ENCODE peak calls at places on chromosomes 11 and 22, in five cellular contexts. B, A, K, E and T are unnamed samples.

GRCh38 chr22:19799322-19800190 is 39.0 kb downstream of the TBX1 start:
- DNase-seq in B (no peak), A (no peak), K (peak; percentile 30), E (no peak), T (peak; percentile 25)

GRCh38 chr11:109041876-109042275 is 377.0 kb downstream of the DDX10 start:
- DNase-seq in B (no peak), A (no peak), K (no peak), E (no peak), T (no peak)

GRCh38 chr11:63015521-63016215 is at the start of gene SLC22A8:
- DNase-seq in B (no peak), A (no peak), K (no peak), E (no peak), T (no peak)

GRCh38 chr11:20024172-20024935 is 135.9 kb downstream of the DBX1 start:
- DNase-seq in B (no peak), A (no peak), K (no peak), E (no peak), T (no peak)

GRCh38 chr11:1542267-1542666 is 29.8 kb downstream of the DUSP8 start:
- DNase-seq in B (no peak), A (no peak), K (peak; percentile 7), E (no peak), T (no peak)

GRCh38 chr11:35323076-35323868 is 96.1 kb downstream of the SLC1A2 start:
- DNase-seq in B (no peak), A (no peak), K (no peak), E (no peak), T (no peak)

GRCh38 chr11:126748097-126748756 is 252.3 kb downstream of the KIRREL3 start:
- DNase-seq in B (no peak), A (peak; percentile 12), K (no peak), E (no peak), T (no peak)

GRCh38 chr22:27719535-27720227 is 81.9 kb downstream of the MN1 start:
- DNase-seq in B (no peak), A (no peak), K (no peak), E (no peak), T (no peak)

GRCh38 chr11:131824766-131825165 is 454.4 kb downstream of the NTM start:
- DNase-seq in B (no peak), A (no peak), K (no peak), E (no peak), T (no peak)

GRCh38 chr22:46849951-46850350 is 87.5 kb downstream of the TBC1D22A start:
- DNase-seq in B (no peak), A (no peak), K (no peak), E (no peak), T (no peak)

GRCh38 chr11:117456027-117456720 is 128.5 kb downstream of the CEP164 start:
- DNase-seq in B (no peak), A (no peak), K (no peak), E (no peak), T (no peak)

GRCh38 chr11:71330996-71331395 is 78.6 kb upstream of the SHANK2 start:
- DNase-seq in B (no peak), A (no peak), K (no peak), E (no peak), T (no peak)

GRCh38 chr11:128714121-128714520 is 20.2 kb downstream of the FLI1 start:
- DNase-seq in B (no peak), A (no peak), K (no peak), E (no peak), T (no peak)

GRCh38 chr22:20520093-20520511 is 12.7 kb downstream of the MED15 start:
- DNase-seq in B (no peak), A (no peak), K (no peak), E (no peak), T (no peak)

GRCh38 chr11:62554377-62554776 is 7.8 kb upstream of the AHNAK start:
- DNase-seq in B (no peak), A (no peak), K (no peak), E (no peak), T (no peak)

GRCh38 chr11:118917488-118918127 is 8.1 kb downstream of the BCL9L start:
- DNase-seq in B (peak; percentile 44), A (peak; percentile 71), K (no peak), E (no peak), T (no peak)

GRCh38 chr11:49995559-49995958 is 13.2 kb upstream of the OR4C12 start:
- DNase-seq in B (peak; percentile 71), A (peak; percentile 15), K (no peak), E (no peak), T (no peak)

GRCh38 chr11:8959546-8960166 is 4.6 kb downstream of the TMEM9B start:
- DNase-seq in B (peak; percentile 24), A (peak; percentile 31), K (no peak), E (peak; percentile 10), T (no peak)

GRCh38 chr22:45893516-45893915 is 83.4 kb downstream of the WNT7B start:
- DNase-seq in B (no peak), A (no peak), K (no peak), E (no peak), T (no peak)

GRCh38 chr11:60902625-60903024 is 3.8 kb downstream of the PRPF19 start:
- DNase-seq in B (no peak), A (no peak), K (no peak), E (no peak), T (no peak)

GRCh38 chr11:61630104-61630503 is 49.2 kb upstream of the SYT7 start:
- DNase-seq in B (no peak), A (no peak), K (no peak), E (no peak), T (no peak)

GRCh38 chr11:126917531-126918204 is 82.9 kb downstream of the KIRREL3 start:
- DNase-seq in B (no peak), A (no peak), K (no peak), E (no peak), T (no peak)

GRCh38 chr11:124441519-124441918 is 4.0 kb downstream of the OR8B8 start:
- DNase-seq in B (no peak), A (no peak), K (no peak), E (no peak), T (no peak)

GRCh38 chr22:40853330-40853729 is 3.1 kb downstream of the ST13 start:
- DNase-seq in B (no peak), A (no peak), K (no peak), E (no peak), T (no peak)
- H3K4me3 ChIP-seq in B (no peak overlapping the region), A (no peak overlapping the region), K (no peak overlapping the region), E (no peak overlapping the region), T (no peak overlapping the region)

GRCh38 chr11:11076276-11076675 is 218.4 kb upstream of the ZBED5 start:
- DNase-seq in B (no peak), A (no peak), K (no peak), E (no peak), T (no peak)
- H3K4me3 ChIP-seq in B (no peak overlapping the region), A (no peak overlapping the region), K (no peak overlapping the region), E (no peak overlapping the region), T (no peak overlapping the region)

DNA sequence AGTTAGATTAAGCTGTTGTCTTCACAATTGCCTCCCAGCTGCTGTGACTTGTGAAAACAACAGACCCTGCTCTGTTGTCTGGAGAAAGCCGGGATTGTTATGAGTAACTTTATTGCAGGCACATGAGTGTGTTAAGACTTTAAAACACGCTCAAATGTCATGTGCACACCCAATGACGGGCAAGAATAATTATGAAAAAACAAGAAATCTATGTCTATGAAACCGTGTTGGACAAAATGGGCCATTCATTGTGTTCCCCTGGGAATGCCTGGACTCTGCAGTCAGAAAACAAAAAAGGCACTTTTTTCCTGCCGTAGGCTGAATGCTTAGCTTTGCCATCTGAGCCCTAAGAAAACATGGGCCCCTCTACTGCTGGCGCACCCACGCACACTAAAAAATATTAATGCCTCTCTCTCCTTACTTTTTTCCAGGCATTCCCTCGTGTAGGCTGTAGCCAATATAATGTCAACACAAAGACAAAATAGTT is 208.0 kb downstream of the SOX6 start:
- DNase-seq in B (no peak), A (no peak), K (no peak), E (no peak), T (no peak)
- H3K4me3 ChIP-seq in B (no peak overlapping the region), A (no peak overlapping the region), K (no peak overlapping the region), E (no peak overlapping the region), T (no peak overlapping the region)

GRCh38 chr22:24321999-24322398 is 51.4 kb downstream of the SPECC1L start:
- DNase-seq in B (no peak), A (no peak), K (no peak), E (no peak), T (no peak)
- H3K4me3 ChIP-seq in B (no peak overlapping the region), A (no peak overlapping the region), K (no peak overlapping the region), E (no peak overlapping the region), T (no peak overlapping the region)

GRCh38 chr22:39243443-39244072 is 1.2 kb downstream of the PDGFB start:
- DNase-seq in B (peak; percentile 51), A (no peak), K (no peak), E (peak; percentile 33), T (no peak)
- H3K4me3 ChIP-seq in B (peak overlapping the region; percentile 52), A (peak overlapping the region; percentile 68), K (peak overlapping the region; percentile 66), E (peak overlapping the region; percentile 66), T (peak overlapping the region; percentile 72)

DNA sequence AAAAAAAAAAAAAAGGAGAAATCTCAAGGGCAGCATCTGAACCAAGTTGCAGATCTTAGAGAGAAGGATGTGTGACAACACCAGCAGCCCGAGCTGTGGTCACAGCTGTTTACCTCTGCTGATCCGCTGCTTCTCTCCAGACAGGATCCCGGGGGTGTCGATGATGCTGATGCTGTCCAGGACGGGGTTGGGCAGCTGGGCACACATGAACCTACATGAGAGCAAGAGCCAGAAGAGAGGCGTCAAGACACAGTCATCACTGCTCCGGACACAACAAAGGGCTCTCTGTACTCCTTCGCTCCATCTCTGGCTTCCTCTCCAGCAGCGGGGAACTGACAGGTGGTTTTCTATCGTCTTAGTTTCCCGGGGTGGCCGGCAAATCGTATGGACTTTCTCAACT is 4.1 kb downstream of the EHD1 start:
- DNase-seq in B (no peak), A (peak; percentile 56), K (no peak), E (no peak), T (no peak)
- H3K4me3 ChIP-seq in B (no peak overlapping the region), A (peak overlapping the region; percentile 99), K (peak overlapping the region; percentile 96), E (peak overlapping the region; percentile 100), T (peak overlapping the region; percentile 78)

GRCh38 chr11:46337626-46338345 is 9.5 kb upstream of the DGKZ start:
- DNase-seq in B (no peak), A (no peak), K (no peak), E (no peak), T (no peak)

GRCh38 chr11:46338636-46338987 is 8.7 kb upstream of the DGKZ start:
- DNase-seq in B (no peak), A (no peak), K (no peak), E (no peak), T (no peak)

GRCh38 chr11:46341454-46341853 is 5.8 kb upstream of the DGKZ start:
- DNase-seq in B (no peak), A (no peak), K (no peak), E (no peak), T (no peak)

GRCh38 chr11:46338988-46339666 is 8.1 kb upstream of the DGKZ start:
- DNase-seq in B (no peak), A (no peak), K (peak; percentile 73), E (no peak), T (no peak)

GRCh38 chr11:46339816-46340215 is 7.4 kb upstream of the DGKZ start:
- DNase-seq in B (no peak), A (no peak), K (no peak), E (no peak), T (no peak)
- H3K4me3 ChIP-seq in B (no peak overlapping the region), A (no peak overlapping the region), K (no peak overlapping the region), E (no peak overlapping the region), T (no peak overlapping the region)